ENCODE peak calls at places on chromosomes 4 and X, in ten cellular contexts. One of them, this sample, is unnamed.

GRCh38 chr4:16225996-16226815 is at the start of gene TAPT1:
- DNase-seq in RPMI7951: peak; percentile 59
- DNase-seq in CD4-positive, alpha-beta T cell: peak; percentile 82
- DNase-seq in GM23248: peak; percentile 89
- DNase-seq in Right ventricle myocardium superior: peak; percentile 90
- DNase-seq in Caco-2: peak; percentile 86
- DNase-seq in renal cortical epithelial cell: no peak
- DNase-seq in HTR-8/SVneo: peak; percentile 61
- DNase-seq in astrocyte of the spinal cord: peak; percentile 52
- DNase-seq in AML-193: peak; percentile 36
- DNase-seq in this sample: no peak

GRCh38 chrX:128106630-128107029 is 54.4 kb upstream of the ACTRT1 start:
- DNase-seq in RPMI7951: no peak
- DNase-seq in CD4-positive, alpha-beta T cell: no peak
- DNase-seq in GM23248: no peak
- DNase-seq in Right ventricle myocardium superior: no peak
- DNase-seq in Caco-2: peak; percentile 1
- DNase-seq in renal cortical epithelial cell: peak; percentile 7
- DNase-seq in HTR-8/SVneo: peak; percentile 0
- DNase-seq in astrocyte of the spinal cord: no peak
- DNase-seq in AML-193: peak; percentile 0
- DNase-seq in this sample: no peak

GRCh38 chr4:55345980-55346850 is at the start of gene SRD5A3:
- DNase-seq in RPMI7951: peak; percentile 81
- DNase-seq in CD4-positive, alpha-beta T cell: peak; percentile 77
- DNase-seq in GM23248: peak; percentile 93
- DNase-seq in Right ventricle myocardium superior: peak; percentile 93
- DNase-seq in Caco-2: peak; percentile 95
- DNase-seq in renal cortical epithelial cell: no peak
- DNase-seq in HTR-8/SVneo: peak; percentile 64
- DNase-seq in astrocyte of the spinal cord: peak; percentile 75
- DNase-seq in AML-193: peak; percentile 71
- DNase-seq in this sample: peak; percentile 48

GRCh38 chr4:4574792-4575191 is 32.9 kb upstream of the STX18 start:
- DNase-seq in RPMI7951: peak; percentile 91
- DNase-seq in CD4-positive, alpha-beta T cell: peak; percentile 29
- DNase-seq in GM23248: peak; percentile 86
- DNase-seq in Right ventricle myocardium superior: peak; percentile 65
- DNase-seq in Caco-2: peak; percentile 35
- DNase-seq in renal cortical epithelial cell: peak; percentile 50
- DNase-seq in HTR-8/SVneo: peak; percentile 18
- DNase-seq in astrocyte of the spinal cord: peak; percentile 91
- DNase-seq in AML-193: no peak
- DNase-seq in this sample: no peak

GRCh38 chr4:18214656-18215055 is 193.1 kb upstream of the LCORL start:
- DNase-seq in RPMI7951: no peak
- DNase-seq in CD4-positive, alpha-beta T cell: no peak
- DNase-seq in GM23248: no peak
- DNase-seq in Right ventricle myocardium superior: no peak
- DNase-seq in Caco-2: no peak
- DNase-seq in renal cortical epithelial cell: no peak
- DNase-seq in HTR-8/SVneo: no peak
- DNase-seq in astrocyte of the spinal cord: no peak
- DNase-seq in AML-193: no peak
- DNase-seq in this sample: no peak

GRCh38 chr4:62528874-62529273 is 1328.7 kb downstream of the ADGRL3 start:
- DNase-seq in RPMI7951: no peak
- DNase-seq in CD4-positive, alpha-beta T cell: no peak
- DNase-seq in GM23248: no peak
- DNase-seq in Right ventricle myocardium superior: no peak
- DNase-seq in Caco-2: no peak
- DNase-seq in renal cortical epithelial cell: no peak
- DNase-seq in HTR-8/SVneo: no peak
- DNase-seq in astrocyte of the spinal cord: no peak
- DNase-seq in AML-193: no peak
- DNase-seq in this sample: no peak

GRCh38 chrX:24761306-24761705 is 67.6 kb downstream of the POLA1 start:
- DNase-seq in RPMI7951: no peak
- DNase-seq in CD4-positive, alpha-beta T cell: no peak
- DNase-seq in GM23248: no peak
- DNase-seq in Right ventricle myocardium superior: no peak
- DNase-seq in Caco-2: no peak
- DNase-seq in renal cortical epithelial cell: no peak
- DNase-seq in HTR-8/SVneo: no peak
- DNase-seq in astrocyte of the spinal cord: peak; percentile 62
- DNase-seq in AML-193: no peak
- DNase-seq in this sample: no peak

GRCh38 chr4:38857354-38858096 is 908 bp upstream of the TLR6 start:
- DNase-seq in RPMI7951: peak; percentile 86
- DNase-seq in CD4-positive, alpha-beta T cell: no peak
- DNase-seq in GM23248: peak; percentile 94
- DNase-seq in Right ventricle myocardium superior: no peak
- DNase-seq in Caco-2: no peak
- DNase-seq in renal cortical epithelial cell: peak; percentile 93
- DNase-seq in HTR-8/SVneo: peak; percentile 61
- DNase-seq in astrocyte of the spinal cord: peak; percentile 96
- DNase-seq in AML-193: peak; percentile 84
- DNase-seq in this sample: peak; percentile 71

GRCh38 chr4:187798385-187798784 is 197.2 kb upstream of the ZFP42 start:
- DNase-seq in RPMI7951: no peak
- DNase-seq in CD4-positive, alpha-beta T cell: no peak
- DNase-seq in GM23248: no peak
- DNase-seq in Right ventricle myocardium superior: no peak
- DNase-seq in Caco-2: no peak
- DNase-seq in renal cortical epithelial cell: no peak
- DNase-seq in HTR-8/SVneo: no peak
- DNase-seq in astrocyte of the spinal cord: no peak
- DNase-seq in AML-193: no peak
- DNase-seq in this sample: no peak

GRCh38 chrX:23483396-23483795 is 148.7 kb downstream of the PTCHD1 start:
- DNase-seq in RPMI7951: no peak
- DNase-seq in CD4-positive, alpha-beta T cell: no peak
- DNase-seq in GM23248: no peak
- DNase-seq in Right ventricle myocardium superior: no peak
- DNase-seq in Caco-2: no peak
- DNase-seq in renal cortical epithelial cell: no peak
- DNase-seq in HTR-8/SVneo: no peak
- DNase-seq in astrocyte of the spinal cord: no peak
- DNase-seq in AML-193: no peak
- DNase-seq in this sample: no peak